ENCODE peak calls at places on chromosomes 1 and 21, in four cellular contexts. One of them, this sample, is unnamed.

GRCh38 chr1:50610563-50610962 is 187.3 kb upstream of the DMRTA2 start:
- DNase-seq in body of pancreas: no peak
- DNase-seq in breast epithelium: no peak
- DNase-seq in CD8-positive, alpha-beta T cell: no peak
- DNase-seq in this sample: no peak

GRCh38 chr1:198199105-198199504 is 42.3 kb downstream of the NEK7 start:
- DNase-seq in body of pancreas: no peak
- DNase-seq in breast epithelium: no peak
- DNase-seq in CD8-positive, alpha-beta T cell: no peak
- DNase-seq in this sample: no peak

GRCh38 chr1:172273668-172274396 is 146.7 kb upstream of the C1orf105 start:
- DNase-seq in body of pancreas: no peak
- DNase-seq in breast epithelium: no peak
- DNase-seq in CD8-positive, alpha-beta T cell: no peak
- DNase-seq in this sample: no peak

GRCh38 chr1:172467446-172467845 is 23.6 kb upstream of the PIGC start:
- DNase-seq in body of pancreas: no peak
- DNase-seq in breast epithelium: no peak
- DNase-seq in CD8-positive, alpha-beta T cell: no peak
- DNase-seq in this sample: no peak

GRCh38 chr1:190377294-190377693 is 100.4 kb downstream of the BRINP3 start:
- DNase-seq in body of pancreas: no peak
- DNase-seq in breast epithelium: no peak
- DNase-seq in CD8-positive, alpha-beta T cell: no peak
- DNase-seq in this sample: no peak

GRCh38 chr1:90719321-90720136 is 2.4 kb upstream of the BARHL2 start:
- DNase-seq in body of pancreas: no peak
- DNase-seq in breast epithelium: no peak
- DNase-seq in CD8-positive, alpha-beta T cell: no peak
- DNase-seq in this sample: no peak

GRCh38 chr1:157485793-157486192 is 66.5 kb downstream of the FCRL5 start:
- DNase-seq in body of pancreas: no peak
- DNase-seq in breast epithelium: no peak
- DNase-seq in CD8-positive, alpha-beta T cell: no peak
- DNase-seq in this sample: no peak

GRCh38 chr1:97163591-97164275 is 442.1 kb downstream of the PTBP2 start:
- DNase-seq in body of pancreas: no peak
- DNase-seq in breast epithelium: no peak
- DNase-seq in CD8-positive, alpha-beta T cell: no peak
- DNase-seq in this sample: no peak

GRCh38 chr1:100328133-100328532 is 24.2 kb upstream of the CDC14A start:
- DNase-seq in body of pancreas: no peak
- DNase-seq in breast epithelium: no peak
- DNase-seq in CD8-positive, alpha-beta T cell: no peak
- DNase-seq in this sample: no peak

GRCh38 chr1:31639543-31639942 is 5.1 kb downstream of the PEF1 start:
- DNase-seq in body of pancreas: no peak
- DNase-seq in breast epithelium: no peak
- DNase-seq in CD8-positive, alpha-beta T cell: no peak
- DNase-seq in this sample: no peak

GRCh38 chr1:59698386-59698785 is 116.4 kb upstream of the HOOK1 start:
- DNase-seq in body of pancreas: no peak
- DNase-seq in breast epithelium: no peak
- DNase-seq in CD8-positive, alpha-beta T cell: no peak
- DNase-seq in this sample: no peak
- H3K4me1 ChIP-seq in body of pancreas: peaks cover 15% of the 10 kb centered on the region
- H3K4me1 ChIP-seq in breast epithelium: no peaks in the 10 kb centered on the region
- H3K4me1 ChIP-seq in CD8-positive, alpha-beta T cell: peaks cover 13% of the 10 kb centered on the region
- H3K4me1 ChIP-seq in this sample: peaks cover 22% of the 10 kb centered on the region

GRCh38 chr1:112516141-112516540 is 7.4 kb downstream of the WNT2B start:
- DNase-seq in body of pancreas: no peak
- DNase-seq in breast epithelium: no peak
- DNase-seq in CD8-positive, alpha-beta T cell: no peak
- DNase-seq in this sample: no peak
- H3K27me3 ChIP-seq in body of pancreas: no peaks in the 10 kb centered on the region
- H3K27me3 ChIP-seq in breast epithelium: no peaks in the 10 kb centered on the region
- H3K27me3 ChIP-seq in CD8-positive, alpha-beta T cell: no peaks in the 10 kb centered on the region
- H3K27me3 ChIP-seq in this sample: no peaks in the 10 kb centered on the region

GRCh38 chr1:93042822-93043557 is 36.1 kb upstream of the MTF2 start:
- DNase-seq in body of pancreas: no peak
- DNase-seq in breast epithelium: no peak
- DNase-seq in CD8-positive, alpha-beta T cell: no peak
- DNase-seq in this sample: no peak
- H3K27ac ChIP-seq in body of pancreas: no peak overlapping the region
- H3K27ac ChIP-seq in breast epithelium: no peak overlapping the region
- H3K27ac ChIP-seq in CD8-positive, alpha-beta T cell: peak overlapping the region; percentile 40
- H3K27ac ChIP-seq in this sample: peak overlapping the region; percentile 76

DNA sequence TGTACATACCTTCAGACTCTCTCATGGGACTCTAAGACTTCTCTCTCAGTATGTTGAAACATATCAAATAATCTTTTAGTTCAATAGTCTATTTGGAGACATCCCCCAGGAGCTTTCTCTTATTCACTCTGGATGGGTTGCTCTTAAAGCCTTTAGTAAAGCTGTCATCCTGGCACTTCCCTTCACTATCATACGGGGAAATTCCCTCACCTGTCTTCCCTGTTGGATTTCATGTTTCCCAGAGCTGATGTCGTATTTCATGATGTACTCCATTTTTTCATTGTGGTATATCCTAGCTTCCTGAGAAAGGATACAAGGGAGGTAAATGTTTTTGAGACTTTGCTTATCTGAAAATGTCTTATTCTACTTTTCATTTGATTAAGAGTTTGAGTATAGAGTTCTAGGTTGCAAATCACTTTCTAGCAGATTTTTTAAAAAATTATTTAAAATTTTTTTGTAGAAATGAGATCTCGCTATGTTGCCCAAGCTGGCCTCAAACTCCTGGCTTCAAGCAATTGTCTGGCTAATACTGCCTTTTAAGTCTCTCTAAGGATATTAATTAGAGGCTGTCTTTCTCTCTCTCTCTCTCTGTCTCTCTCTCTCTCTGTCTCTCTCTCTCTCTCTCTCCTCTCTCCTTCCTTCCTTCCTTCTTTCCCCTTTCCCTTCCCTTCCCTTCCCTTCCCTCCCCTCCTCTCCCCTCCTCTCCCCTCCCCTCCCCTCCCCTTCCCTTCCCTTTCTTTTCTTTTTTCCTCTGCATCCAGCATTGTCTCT is 17.0 kb upstream of the MACF1 start:
- DNase-seq in body of pancreas: no peak
- DNase-seq in breast epithelium: no peak
- DNase-seq in CD8-positive, alpha-beta T cell: no peak
- DNase-seq in this sample: no peak
- H3K4me1 ChIP-seq in body of pancreas: peaks cover 32% of the 10 kb centered on the region
- H3K4me1 ChIP-seq in breast epithelium: peaks cover 5% of the 10 kb centered on the region
- H3K4me1 ChIP-seq in CD8-positive, alpha-beta T cell: peaks cover 32% of the 10 kb centered on the region
- H3K4me1 ChIP-seq in this sample: peaks cover 56% of the 10 kb centered on the region

GRCh38 chr21:42657676-42658319 is 4.4 kb downstream of the PDE9A start:
- DNase-seq in body of pancreas: no peak
- DNase-seq in breast epithelium: no peak
- DNase-seq in CD8-positive, alpha-beta T cell: no peak
- DNase-seq in this sample: no peak
- H3K27me3 ChIP-seq in body of pancreas: peaks cover 11% of the 10 kb centered on the region
- H3K27me3 ChIP-seq in breast epithelium: no peaks in the 10 kb centered on the region
- H3K27me3 ChIP-seq in CD8-positive, alpha-beta T cell: no peaks in the 10 kb centered on the region
- H3K27me3 ChIP-seq in this sample: peaks cover 12% of the 10 kb centered on the region

GRCh38 chr1:61618755-61619154 is 106.2 kb downstream of the TM2D1 start:
- DNase-seq in body of pancreas: no peak
- DNase-seq in breast epithelium: no peak
- DNase-seq in CD8-positive, alpha-beta T cell: no peak
- DNase-seq in this sample: no peak
- H3K27ac ChIP-seq in body of pancreas: no peak overlapping the region
- H3K27ac ChIP-seq in breast epithelium: no peak overlapping the region
- H3K27ac ChIP-seq in CD8-positive, alpha-beta T cell: no peak overlapping the region
- H3K27ac ChIP-seq in this sample: no peak overlapping the region

GRCh38 chr21:44918581-44919033 is 2.1 kb downstream of the ITGB2 start:
- DNase-seq in body of pancreas: no peak
- DNase-seq in breast epithelium: no peak
- DNase-seq in CD8-positive, alpha-beta T cell: no peak
- DNase-seq in this sample: no peak
- H3K4me1 ChIP-seq in body of pancreas: no peaks in the 10 kb centered on the region
- H3K4me1 ChIP-seq in breast epithelium: no peaks in the 10 kb centered on the region
- H3K4me1 ChIP-seq in CD8-positive, alpha-beta T cell: peaks cover 75% of the 10 kb centered on the region
- H3K4me1 ChIP-seq in this sample: peaks cover 78% of the 10 kb centered on the region

GRCh38 chr1:154626456-154627246 is 18.7 kb upstream of the ADAR start:
- DNase-seq in body of pancreas: no peak
- DNase-seq in breast epithelium: no peak
- DNase-seq in CD8-positive, alpha-beta T cell: no peak
- DNase-seq in this sample: peak; percentile 7
- H3K27me3 ChIP-seq in body of pancreas: no peaks in the 10 kb centered on the region
- H3K27me3 ChIP-seq in breast epithelium: no peaks in the 10 kb centered on the region
- H3K27me3 ChIP-seq in CD8-positive, alpha-beta T cell: no peaks in the 10 kb centered on the region
- H3K27me3 ChIP-seq in this sample: no peaks in the 10 kb centered on the region

This sample was measured in CD4-positive, alpha-beta memory T cell.